ENCODE peak calls at places on chromosomes 3 and 15, in eight cellular contexts. U is neural crest cell; O is stimulated activated naive CD8-positive, alpha-beta T cell treated with anti-CD3 and anti-CD28 coated beads, Interleukin-15, Interleukin-2, amounts not matched to agents 100 U/mL and 50 U/mL, for 24 hours; Y is choroid plexus epithelial cell; Q is glutamatergic neuron; L is germinal center; D is HS-5; K is KBM-7. S is an unnamed sample.

GRCh38 chr3:50264389-50264963 is 4.5 kb upstream of the SEMA3B start:
- DNase-seq in Y (peak), Q (peak), O (no peak), K (no peak), U (peak), D (no peak), L (no peak), S (no peak)

GRCh38 chr3:194472290-194472920 is 14.4 kb downstream of the ATP13A3 start:
- DNase-seq in Q (no peak), L (peak), U (no peak), Y (peak), O (no peak), K (peak), D (peak), S (peak)

GRCh38 chr15:64930778-64931240 is 19.1 kb downstream of the ANKDD1A start:
- DNase-seq in D (no peak), Q (no peak), Y (peak), L (no peak), K (no peak), O (no peak), U (no peak), S (peak)

GRCh38 chr3:182710557-182711157 is 82.6 kb upstream of the ATP11B start:
- DNase-seq in Y (peak), U (no peak), K (peak), D (no peak), Q (no peak), O (no peak), L (peak), S (peak)

GRCh38 chr3:100761951-100762350 is 52.7 kb downstream of the TFG start:
- DNase-seq in K (peak), Y (no peak), U (no peak), L (no peak), Q (no peak), O (no peak), D (no peak), S (no peak)

GRCh38 chr3:192636517-192637444 is 90.6 kb downstream of the FGF12 start:
- DNase-seq in O (no peak), U (no peak), Y (no peak), Q (no peak), K (no peak), L (no peak), D (no peak), S (no peak)

GRCh38 chr3:160763073-160763472 is 7.0 kb downstream of the PPM1L start:
- DNase-seq in O (no peak), K (no peak), L (no peak), Y (no peak), D (no peak), U (no peak), Q (no peak), S (no peak)

GRCh38 chr3:148757238-148757930 is 59.7 kb downstream of the AGTR1 start:
- DNase-seq in L (no peak), Q (no peak), K (no peak), D (peak), U (no peak), Y (peak), O (no peak), S (no peak)

GRCh38 chr15:63041982-63042878 is at the start of gene TPM1:
- DNase-seq in D (no peak), O (peak), L (peak), Y (peak), Q (peak), K (no peak), U (peak), S (no peak)

GRCh38 chr15:61839541-61839940 is 220.7 kb downstream of the VPS13C start:
- DNase-seq in Q (no peak), L (no peak), Y (peak), D (peak), O (no peak), U (no peak), K (no peak), S (no peak)

S was measured in GM12865.